ENCODE peak calls at places on chromosomes 4 and X, in eight cellular contexts. N is iris pigment epithelial cell; M is activated CD4-positive, alpha-beta T cell treated with anti-CD3 and anti-CD28 coated beads, Interleukin-2, amount 10 ng/mL, durations not matched to agents 7 days and 5 days; J is tibial artery; D is suprapubic skin; A is globus pallidus; H is smooth muscle cell of the brain vasculature; Q is CD8-positive, alpha-beta T cell. F is an unnamed sample.

GRCh38 chr4:38563703-38564490 is 100.1 kb upstream of the KLF3 start:
- DNase-seq in A (peak; percentile 81), D (no peak), J (no peak), N (peak; percentile 50), Q (no peak), H (no peak), M (no peak), F (no peak)

GRCh38 chr4:74094227-74094626 is 4.8 kb downstream of the CXCL2 start:
- DNase-seq in M (no peak), Q (no peak), D (no peak), A (no peak), H (no peak), J (no peak), N (no peak), F (no peak)

GRCh38 chr4:1459081-1459480 is 52.8 kb upstream of the NKX1-1 start:
- DNase-seq in A (no peak), Q (no peak), D (peak; percentile 62), H (no peak), J (no peak), M (no peak), N (no peak), F (no peak)

GRCh38 chr4:29277381-29277780 is 1442.8 kb upstream of the PCDH7 start:
- DNase-seq in Q (no peak), A (no peak), M (no peak), D (no peak), J (no peak), N (peak; percentile 62), H (no peak), F (no peak)

GRCh38 chr4:128837679-128838078 is 28.2 kb downstream of the JADE1 start:
- DNase-seq in N (no peak), J (no peak), M (no peak), D (no peak), H (no peak), Q (no peak), A (no peak), F (no peak)

GRCh38 chrX:18707442-18708049 is at the start of gene PPEF1:
- DNase-seq in M (no peak), A (no peak), D (no peak), N (no peak), J (no peak), H (no peak), Q (no peak), F (peak; percentile 8)

GRCh38 chrX:1248381-1249061 is 20.1 kb upstream of the CSF2RA start:
- DNase-seq in Q (no peak), M (peak; percentile 23), N (no peak), J (no peak), H (no peak), D (no peak), A (no peak), F (peak; percentile 49)

GRCh38 chrX:109926118-109926517 is 76.8 kb upstream of the TMEM164 start:
- DNase-seq in N (no peak), M (no peak), J (no peak), H (no peak), Q (no peak), A (no peak), D (no peak), F (no peak)

GRCh38 chrX:31884535-31884934 is 812.7 kb upstream of the FTHL17 start:
- DNase-seq in H (no peak), A (no peak), D (no peak), N (no peak), Q (no peak), J (no peak), M (no peak), F (no peak)

GRCh38 chr4:80093563-80093962 is 20.5 kb upstream of the ANTXR2 start:
- DNase-seq in N (no peak), M (no peak), J (no peak), D (no peak), Q (no peak), H (no peak), A (no peak), F (no peak)

GRCh38 chrX:135463937-135464336 is 42.2 kb downstream of the SMIM10L2A start:
- DNase-seq in N (peak; percentile 30), M (peak; percentile 6), Q (no peak), H (no peak), A (no peak), J (no peak), D (no peak), F (no peak)

GRCh38 chrX:153333821-153334653 is at the start of gene ZNF275:
- DNase-seq in A (peak; percentile 79), M (peak; percentile 77), N (peak; percentile 72), J (peak; percentile 71), Q (peak; percentile 79), D (peak; percentile 80), H (peak; percentile 24), F (peak; percentile 94)

GRCh38 chr4:134540588-134540987 is 339.0 kb upstream of the PABPC4L start:
- DNase-seq in N (no peak), M (no peak), D (no peak), Q (no peak), J (no peak), A (no peak), H (no peak), F (no peak)

GRCh38 chr4:158949094-158949493 is 153.8 kb upstream of the RAPGEF2 start:
- DNase-seq in D (no peak), J (no peak), H (peak; percentile 13), M (no peak), Q (no peak), A (no peak), N (peak; percentile 71), F (no peak)

GRCh38 chrX:20968996-20969395 is 405.2 kb upstream of the CNKSR2 start:
- DNase-seq in D (no peak), M (no peak), Q (no peak), H (no peak), N (peak; percentile 14), A (no peak), J (no peak), F (no peak)

GRCh38 chrX:10233173-10233572 is 76.4 kb downstream of the CLCN4 start:
- DNase-seq in H (no peak), Q (no peak), N (peak; percentile 18), M (no peak), A (no peak), D (no peak), J (no peak), F (no peak)

GRCh38 chrX:66046612-66047235 is 6.8 kb upstream of the VSIG4 start:
- DNase-seq in M (peak; percentile 15), Q (no peak), J (no peak), H (no peak), D (no peak), A (no peak), N (no peak), F (peak; percentile 19)

GRCh38 chr4:1458581-1458980 is 52.3 kb upstream of the NKX1-1 start:
- DNase-seq in A (no peak), H (no peak), M (no peak), N (no peak), D (peak; percentile 21), J (no peak), Q (no peak), F (no peak)

GRCh38 chr4:17639136-17639535 is 24.7 kb downstream of the MED28 start:
- DNase-seq in M (no peak), A (no peak), J (no peak), H (no peak), D (no peak), N (no peak), Q (no peak), F (no peak)

GRCh38 chr4:94803181-94803580 is 45.4 kb downstream of the BMPR1B start:
- DNase-seq in J (no peak), H (no peak), Q (no peak), N (peak; percentile 26), M (no peak), D (no peak), A (no peak), F (no peak)

GRCh38 chrX:39582091-39582490 is 515.7 kb downstream of the BCOR start:
- DNase-seq in Q (no peak), D (no peak), N (no peak), H (no peak), A (no peak), J (no peak), M (no peak), F (no peak)

GRCh38 chr4:187171731-187172339 is 448.2 kb upstream of the FAT1 start:
- DNase-seq in H (no peak), A (no peak), D (no peak), N (peak; percentile 11), Q (no peak), J (no peak), M (no peak), F (no peak)

GRCh38 chr4:78720994-78721677 is 55.0 kb upstream of the BMP2K start:
- DNase-seq in D (no peak), M (peak; percentile 51), A (peak; percentile 29), Q (peak; percentile 11), N (no peak), H (no peak), J (peak; percentile 23), F (peak; percentile 23)

GRCh38 chr4:172042714-172043114 is 229.5 kb downstream of the GALNTL6 start:
- DNase-seq in J (no peak), Q (no peak), H (no peak), M (no peak), N (peak; percentile 3), A (no peak), D (no peak), F (no peak)

GRCh38 chr4:124111922-124112321 is 600.6 kb downstream of the ANKRD50 start:
- DNase-seq in M (no peak), J (no peak), H (peak; percentile 66), N (peak; percentile 91), D (no peak), Q (no peak), A (peak; percentile 21), F (peak; percentile 7)